ENCODE peak calls at places on chromosome 22, in nine cellular contexts. One of them, this sample, is unnamed.

GRCh38 chr22:41922940-41923594 is 3.5 kb downstream of the TNFRSF13C start:
- DNase-seq in kidney epithelial cell: no peak
- DNase-seq in pancreas: no peak
- DNase-seq in lung: no peak
- DNase-seq in BJ: no peak
- DNase-seq in lower leg skin: no peak
- DNase-seq in CD4-positive, alpha-beta memory T cell: no peak
- DNase-seq in colonic mucosa: no peak
- DNase-seq in lower lobe of right lung: no peak
- DNase-seq in this sample: no peak

GRCh38 chr22:38214248-38215056 is 12.7 kb downstream of the MAFF start:
- DNase-seq in lower lobe of right lung: peak
- DNase-seq in colonic mucosa: peak
- DNase-seq in lung: peak
- DNase-seq in lower leg skin: no peak
- DNase-seq in pancreas: peak
- DNase-seq in kidney epithelial cell: no peak
- DNase-seq in BJ: no peak
- DNase-seq in CD4-positive, alpha-beta memory T cell: peak
- DNase-seq in this sample: no peak

GRCh38 chr22:47598864-47599263 is 836.4 kb downstream of the TBC1D22A start:
- DNase-seq in CD4-positive, alpha-beta memory T cell: no peak
- DNase-seq in lung: no peak
- DNase-seq in lower lobe of right lung: no peak
- DNase-seq in BJ: no peak
- DNase-seq in pancreas: no peak
- DNase-seq in lower leg skin: no peak
- DNase-seq in colonic mucosa: no peak
- DNase-seq in kidney epithelial cell: no peak
- DNase-seq in this sample: no peak

GRCh38 chr22:22761606-22761962 is 117.2 kb downstream of the GGTLC2 start:
- DNase-seq in CD4-positive, alpha-beta memory T cell: no peak
- DNase-seq in lung: no peak
- DNase-seq in lower leg skin: no peak
- DNase-seq in BJ: no peak
- DNase-seq in pancreas: no peak
- DNase-seq in lower lobe of right lung: no peak
- DNase-seq in kidney epithelial cell: no peak
- DNase-seq in colonic mucosa: no peak
- DNase-seq in this sample: no peak

GRCh38 chr22:37496651-37497599 is 10.7 kb upstream of the MFNG start:
- DNase-seq in kidney epithelial cell: peak
- DNase-seq in colonic mucosa: no peak
- DNase-seq in lower lobe of right lung: no peak
- DNase-seq in pancreas: no peak
- DNase-seq in lung: no peak
- DNase-seq in BJ: peak
- DNase-seq in CD4-positive, alpha-beta memory T cell: peak
- DNase-seq in lower leg skin: no peak
- DNase-seq in this sample: peak

GRCh38 chr22:45318168-45318557 is 8.4 kb downstream of the FAM118A start:
- DNase-seq in pancreas: peak
- DNase-seq in lower lobe of right lung: peak
- DNase-seq in BJ: peak
- DNase-seq in lung: peak
- DNase-seq in CD4-positive, alpha-beta memory T cell: peak
- DNase-seq in colonic mucosa: peak
- DNase-seq in lower leg skin: peak
- DNase-seq in kidney epithelial cell: peak
- DNase-seq in this sample: peak

GRCh38 chr22:19488285-19488684 is 8.6 kb downstream of the CDC45 start:
- DNase-seq in colonic mucosa: no peak
- DNase-seq in CD4-positive, alpha-beta memory T cell: no peak
- DNase-seq in pancreas: no peak
- DNase-seq in lung: no peak
- DNase-seq in lower leg skin: no peak
- DNase-seq in kidney epithelial cell: no peak
- DNase-seq in lower lobe of right lung: no peak
- DNase-seq in BJ: no peak
- DNase-seq in this sample: no peak

GRCh38 chr22:48644108-48644507 is 1183.6 kb downstream of the BRD1 start:
- DNase-seq in lung: no peak
- DNase-seq in lower lobe of right lung: no peak
- DNase-seq in lower leg skin: no peak
- DNase-seq in colonic mucosa: no peak
- DNase-seq in BJ: no peak
- DNase-seq in kidney epithelial cell: no peak
- DNase-seq in pancreas: no peak
- DNase-seq in CD4-positive, alpha-beta memory T cell: no peak
- DNase-seq in this sample: peak

GRCh38 chr22:38267086-38267485 is 5.7 kb downstream of the TMEM184B start:
- DNase-seq in lower leg skin: no peak
- DNase-seq in kidney epithelial cell: no peak
- DNase-seq in pancreas: no peak
- DNase-seq in lung: no peak
- DNase-seq in BJ: no peak
- DNase-seq in CD4-positive, alpha-beta memory T cell: peak
- DNase-seq in colonic mucosa: no peak
- DNase-seq in lower lobe of right lung: no peak
- DNase-seq in this sample: no peak

GRCh38 chr22:39429916-39430575 is 26.8 kb upstream of the MGAT3 start:
- DNase-seq in BJ: no peak
- DNase-seq in CD4-positive, alpha-beta memory T cell: no peak
- DNase-seq in colonic mucosa: no peak
- DNase-seq in lower lobe of right lung: no peak
- DNase-seq in lower leg skin: no peak
- DNase-seq in lung: no peak
- DNase-seq in pancreas: no peak
- DNase-seq in kidney epithelial cell: no peak
- DNase-seq in this sample: no peak

GRCh38 chr22:39427751-39428596 is 28.4 kb downstream of the TAB1 start:
- DNase-seq in CD4-positive, alpha-beta memory T cell: no peak
- DNase-seq in lower leg skin: no peak
- DNase-seq in colonic mucosa: no peak
- DNase-seq in lower lobe of right lung: peak
- DNase-seq in BJ: no peak
- DNase-seq in pancreas: no peak
- DNase-seq in kidney epithelial cell: no peak
- DNase-seq in lung: no peak
- DNase-seq in this sample: no peak

GRCh38 chr22:39428597-39429071 is 28.2 kb upstream of the MGAT3 start:
- DNase-seq in lung: no peak
- DNase-seq in colonic mucosa: no peak
- DNase-seq in lower leg skin: no peak
- DNase-seq in CD4-positive, alpha-beta memory T cell: no peak
- DNase-seq in BJ: no peak
- DNase-seq in kidney epithelial cell: no peak
- DNase-seq in lower lobe of right lung: peak
- DNase-seq in pancreas: no peak
- DNase-seq in this sample: no peak

GRCh38 chr22:39430576-39431150 is 26.1 kb upstream of the MGAT3 start:
- DNase-seq in lung: no peak
- DNase-seq in CD4-positive, alpha-beta memory T cell: no peak
- DNase-seq in pancreas: no peak
- DNase-seq in kidney epithelial cell: no peak
- DNase-seq in lower leg skin: no peak
- DNase-seq in colonic mucosa: no peak
- DNase-seq in lower lobe of right lung: no peak
- DNase-seq in BJ: no peak
- DNase-seq in this sample: no peak

DNA sequence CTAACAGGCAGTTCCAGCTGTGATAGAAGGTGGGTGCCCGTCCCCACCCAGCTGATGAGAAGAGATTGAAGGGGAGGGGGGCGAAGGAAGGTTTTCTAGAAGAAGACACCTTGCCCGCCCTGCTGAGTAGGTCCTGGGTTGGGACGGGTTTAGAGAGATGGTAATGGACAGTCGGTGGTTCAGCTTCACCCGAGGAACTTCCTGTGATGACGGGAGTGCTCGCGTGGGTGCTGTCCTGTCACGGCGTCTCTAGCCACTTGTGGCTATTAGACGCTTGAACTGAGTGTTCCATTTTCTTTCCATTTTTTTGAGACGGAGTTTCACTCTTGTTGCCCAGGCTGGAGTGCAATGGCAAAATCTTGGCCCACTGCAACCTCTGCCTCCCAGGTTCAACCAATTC is 27.6 kb upstream of the MGAT3 start:
- DNase-seq in colonic mucosa: no peak
- DNase-seq in BJ: no peak
- DNase-seq in lower leg skin: no peak
- DNase-seq in lower lobe of right lung: no peak
- DNase-seq in lung: no peak
- DNase-seq in kidney epithelial cell: no peak
- DNase-seq in pancreas: no peak
- DNase-seq in CD4-positive, alpha-beta memory T cell: no peak
- DNase-seq in this sample: no peak
- H3K4me3 ChIP-seq in colonic mucosa: no peak
- H3K4me3 ChIP-seq in BJ: no peak
- H3K4me3 ChIP-seq in lower leg skin: no peak
- H3K4me3 ChIP-seq in lower lobe of right lung: no peak
- H3K4me3 ChIP-seq in lung: no peak
- H3K4me3 ChIP-seq in kidney epithelial cell: no peak
- H3K4me3 ChIP-seq in pancreas: no peak
- H3K4me3 ChIP-seq in CD4-positive, alpha-beta memory T cell: no peak
- H3K4me3 ChIP-seq in this sample: no peak

GRCh38 chr22:50305658-50306566 is 1.5 kb downstream of the PLXNB2 start:
- DNase-seq in colonic mucosa: peak
- DNase-seq in kidney epithelial cell: peak
- DNase-seq in pancreas: peak
- DNase-seq in lower lobe of right lung: peak
- DNase-seq in lung: peak
- DNase-seq in lower leg skin: peak
- DNase-seq in CD4-positive, alpha-beta memory T cell: no peak
- DNase-seq in BJ: peak
- DNase-seq in this sample: peak

GRCh38 chr22:50303515-50303847 is 4.0 kb downstream of the PLXNB2 start:
- DNase-seq in colonic mucosa: no peak
- DNase-seq in BJ: no peak
- DNase-seq in lower leg skin: no peak
- DNase-seq in pancreas: no peak
- DNase-seq in CD4-positive, alpha-beta memory T cell: no peak
- DNase-seq in kidney epithelial cell: no peak
- DNase-seq in lung: no peak
- DNase-seq in lower lobe of right lung: no peak
- DNase-seq in this sample: no peak

GRCh38 chr22:50303848-50304527 is 3.5 kb downstream of the PLXNB2 start:
- DNase-seq in colonic mucosa: peak
- DNase-seq in CD4-positive, alpha-beta memory T cell: no peak
- DNase-seq in kidney epithelial cell: no peak
- DNase-seq in BJ: no peak
- DNase-seq in lower leg skin: peak
- DNase-seq in lung: peak
- DNase-seq in lower lobe of right lung: peak
- DNase-seq in pancreas: peak
- DNase-seq in this sample: peak

GRCh38 chr22:50305393-50305657 is 2.1 kb downstream of the PLXNB2 start:
- DNase-seq in pancreas: no peak
- DNase-seq in lung: no peak
- DNase-seq in colonic mucosa: no peak
- DNase-seq in lower lobe of right lung: no peak
- DNase-seq in lower leg skin: no peak
- DNase-seq in BJ: no peak
- DNase-seq in CD4-positive, alpha-beta memory T cell: no peak
- DNase-seq in kidney epithelial cell: no peak
- DNase-seq in this sample: no peak

DNA sequence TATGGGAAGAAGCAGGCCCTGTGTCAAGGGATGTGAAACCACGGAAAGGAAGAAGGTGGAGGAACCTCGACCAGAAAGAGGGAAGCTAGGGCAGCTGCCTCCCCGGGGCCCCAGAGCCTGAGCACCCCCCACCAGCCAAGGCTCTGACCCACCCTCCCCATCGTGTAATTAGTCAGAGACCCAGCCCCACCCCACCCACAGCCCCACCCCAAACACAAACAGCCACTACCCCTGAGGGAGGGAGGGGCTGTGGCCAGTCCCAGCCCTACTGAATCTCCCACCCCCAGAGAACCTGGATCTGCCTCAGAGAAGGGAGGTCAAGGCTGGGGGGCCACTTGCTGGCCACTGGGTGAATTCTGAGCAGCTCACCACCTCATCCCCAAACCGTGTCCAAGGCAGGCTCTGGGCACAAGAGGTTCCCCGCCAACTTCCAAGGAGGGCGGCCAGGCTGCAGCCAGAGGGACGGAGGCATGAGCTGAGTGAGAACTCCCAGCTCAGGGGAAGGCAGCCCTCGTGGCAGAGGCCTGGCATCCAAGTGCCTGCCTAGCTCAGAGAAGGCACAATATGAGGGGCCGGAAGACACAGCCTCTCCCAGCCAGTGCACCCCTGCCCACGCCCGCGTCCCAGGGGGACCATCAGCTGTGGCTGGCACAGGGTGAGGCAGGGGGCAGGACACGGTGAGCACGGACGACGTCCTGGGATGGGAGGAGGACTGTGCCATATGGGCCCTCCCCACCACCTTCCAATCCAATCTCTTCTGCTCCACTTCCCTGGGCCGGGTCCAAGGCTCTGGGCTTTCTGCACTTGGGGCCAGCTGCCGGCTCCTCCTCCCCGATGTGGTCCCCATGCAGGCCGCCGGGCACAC is 2.7 kb downstream of the PLXNB2 start:
- DNase-seq in lower leg skin: no peak
- DNase-seq in colonic mucosa: peak
- DNase-seq in CD4-positive, alpha-beta memory T cell: no peak
- DNase-seq in lung: no peak
- DNase-seq in lower lobe of right lung: peak
- DNase-seq in pancreas: no peak
- DNase-seq in BJ: no peak
- DNase-seq in kidney epithelial cell: no peak
- DNase-seq in this sample: peak
- H3K4me3 ChIP-seq in lower leg skin: no peak
- H3K4me3 ChIP-seq in colonic mucosa: peak
- H3K4me3 ChIP-seq in CD4-positive, alpha-beta memory T cell: no peak
- H3K4me3 ChIP-seq in lung: no peak
- H3K4me3 ChIP-seq in lower lobe of right lung: peak
- H3K4me3 ChIP-seq in pancreas: peak
- H3K4me3 ChIP-seq in BJ: peak
- H3K4me3 ChIP-seq in kidney epithelial cell: peak
- H3K4me3 ChIP-seq in this sample: peak

DNA sequence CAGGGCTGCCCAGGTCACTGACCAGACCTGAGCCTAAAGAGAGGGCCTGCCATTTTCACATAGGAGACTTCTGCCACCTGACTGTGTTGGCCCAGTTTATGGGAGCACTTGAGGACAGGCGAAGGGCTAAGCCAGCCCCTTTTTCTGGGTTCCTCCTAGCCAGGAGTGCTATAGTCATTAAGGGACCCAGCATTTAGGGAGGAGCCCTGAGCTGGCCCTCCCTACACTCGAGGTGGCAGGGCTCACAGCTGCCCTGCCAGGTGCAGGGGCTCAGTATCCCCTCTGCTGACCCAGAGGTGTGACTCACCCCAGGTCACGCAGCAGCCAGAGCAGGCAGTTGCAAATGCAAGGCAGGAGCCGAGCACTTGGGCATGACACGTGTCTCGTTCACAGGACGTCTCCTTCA is 86.3 kb upstream of the CRYBB3 start:
- DNase-seq in BJ: no peak
- DNase-seq in lung: peak
- DNase-seq in CD4-positive, alpha-beta memory T cell: no peak
- DNase-seq in lower lobe of right lung: peak
- DNase-seq in pancreas: no peak
- DNase-seq in lower leg skin: no peak
- DNase-seq in kidney epithelial cell: no peak
- DNase-seq in colonic mucosa: peak
- DNase-seq in this sample: no peak
- H3K4me3 ChIP-seq in BJ: no peak
- H3K4me3 ChIP-seq in lung: no peak
- H3K4me3 ChIP-seq in CD4-positive, alpha-beta memory T cell: no peak
- H3K4me3 ChIP-seq in lower lobe of right lung: peak
- H3K4me3 ChIP-seq in pancreas: no peak
- H3K4me3 ChIP-seq in lower leg skin: no peak
- H3K4me3 ChIP-seq in kidney epithelial cell: no peak
- H3K4me3 ChIP-seq in colonic mucosa: no peak
- H3K4me3 ChIP-seq in this sample: no peak

GRCh38 chr22:33090836-33091235 is 32.7 kb upstream of the SYN3 start:
- DNase-seq in kidney epithelial cell: no peak
- DNase-seq in lung: no peak
- DNase-seq in colonic mucosa: no peak
- DNase-seq in BJ: no peak
- DNase-seq in lower lobe of right lung: no peak
- DNase-seq in lower leg skin: no peak
- DNase-seq in CD4-positive, alpha-beta memory T cell: no peak
- DNase-seq in pancreas: no peak
- DNase-seq in this sample: no peak
- H3K4me3 ChIP-seq in kidney epithelial cell: no peak
- H3K4me3 ChIP-seq in lung: no peak
- H3K4me3 ChIP-seq in colonic mucosa: no peak
- H3K4me3 ChIP-seq in BJ: no peak
- H3K4me3 ChIP-seq in lower lobe of right lung: no peak
- H3K4me3 ChIP-seq in lower leg skin: no peak
- H3K4me3 ChIP-seq in CD4-positive, alpha-beta memory T cell: no peak
- H3K4me3 ChIP-seq in pancreas: no peak
- H3K4me3 ChIP-seq in this sample: no peak

This sample was measured in MG63.